ENCODE peak calls at places on chromosomes 11 and 22, in six cellular contexts. Q is M059J, C is GM19239, P is T-cell, R is NCI-H1105 treated with DMSO at 0.1 percent for 48 hours, I is kidney. S is an unnamed sample.

GRCh38 chr11:128802358-128802981 is 64.6 kb downstream of the KCNJ1 start:
- DNase-seq in Q (peak; percentile 74), C (no peak), P (no peak), R (peak; percentile 37), I (no peak), S (no peak)

GRCh38 chr11:45852018-45852711 is 4.9 kb downstream of the CRY2 start:
- DNase-seq in Q (no peak), C (no peak), P (no peak), R (no peak), I (no peak), S (no peak)

GRCh38 chr22:28923826-28924732 is 40.7 kb downstream of the ZNRF3 start:
- DNase-seq in Q (no peak), C (no peak), P (no peak), R (peak; percentile 67), I (peak; percentile 79), S (no peak)

GRCh38 chr11:31340903-31341572 is 28.5 kb downstream of the DCDC1 start:
- DNase-seq in Q (peak; percentile 34), C (no peak), P (no peak), R (no peak), I (no peak), S (no peak)

GRCh38 chr11:1179641-1180040 is 21.9 kb downstream of the MUC5AC start:
- DNase-seq in Q (no peak), C (no peak), P (no peak), R (no peak), I (peak; percentile 59), S (no peak)

GRCh38 chr11:420054-420910 is 5.5 kb upstream of the SIGIRR start:
- DNase-seq in Q (no peak), C (no peak), P (no peak), R (no peak), I (peak; percentile 71), S (no peak)

GRCh38 chr11:64384039-64384737 is 25.2 kb downstream of the RPS6KA4 start:
- DNase-seq in Q (no peak), C (no peak), P (no peak), R (no peak), I (no peak), S (no peak)

GRCh38 chr11:96168623-96169022 is 174.4 kb downstream of the MAML2 start:
- DNase-seq in Q (peak; percentile 85), C (no peak), P (no peak), R (no peak), I (no peak), S (no peak)

GRCh38 chr11:96227244-96227643 is 115.8 kb downstream of the MAML2 start:
- DNase-seq in Q (no peak), C (no peak), P (no peak), R (no peak), I (no peak), S (no peak)

GRCh38 chr11:35031869-35032268 is 107.1 kb upstream of the CD44 start:
- DNase-seq in Q (peak; percentile 99), C (no peak), P (no peak), R (no peak), I (no peak), S (no peak)

GRCh38 chr22:49929553-49929979 is 11.1 kb downstream of the CRELD2 start:
- DNase-seq in Q (peak; percentile 25), C (peak; percentile 88), P (peak; percentile 72), R (peak; percentile 6), I (no peak), S (peak; percentile 67)

GRCh38 chr22:43992331-43992821 is 31.7 kb upstream of the PARVB start:
- DNase-seq in Q (peak; percentile 62), C (no peak), P (no peak), R (no peak), I (no peak), S (no peak)

GRCh38 chr11:66056541-66056940 is 4.4 kb downstream of the SF3B2 start:
- DNase-seq in Q (no peak), C (no peak), P (no peak), R (no peak), I (no peak), S (no peak)

GRCh38 chr11:10181811-10182210 is 112.2 kb downstream of the SBF2 start:
- DNase-seq in Q (peak; percentile 67), C (no peak), P (no peak), R (no peak), I (no peak), S (no peak)

S was measured in CD4-positive, CD25-positive, alpha-beta regulatory T cell.